ENCODE peak calls at places on chromosomes 1 and 21, in five cellular contexts. One of them, this sample, is unnamed.

GRCh38 chr1:8169364-8170058 is 143.4 kb upstream of the ERRFI1 start:
- DNase-seq in GM12864: peak
- DNase-seq in epithelial cell of esophagus: peak
- DNase-seq in psoas muscle: no peak
- DNase-seq in fibroblast of villous mesenchyme: peak
- DNase-seq in this sample: peak

GRCh38 chr1:30407862-30408580 is 315.4 kb downstream of the MATN1 start:
- DNase-seq in GM12864: no peak
- DNase-seq in psoas muscle: no peak
- DNase-seq in epithelial cell of esophagus: no peak
- DNase-seq in fibroblast of villous mesenchyme: no peak
- DNase-seq in this sample: no peak

GRCh38 chr1:230109871-230110667 is 43.0 kb downstream of the GALNT2 start:
- DNase-seq in epithelial cell of esophagus: no peak
- DNase-seq in fibroblast of villous mesenchyme: peak
- DNase-seq in GM12864: peak
- DNase-seq in psoas muscle: no peak
- DNase-seq in this sample: no peak

GRCh38 chr1:180540697-180541594 is 17.8 kb upstream of the OVAAL start:
- DNase-seq in psoas muscle: peak
- DNase-seq in epithelial cell of esophagus: peak
- DNase-seq in fibroblast of villous mesenchyme: no peak
- DNase-seq in GM12864: no peak
- DNase-seq in this sample: no peak

GRCh38 chr1:229557913-229558414 is 543 bp downstream of the ABCB10 start:
- DNase-seq in fibroblast of villous mesenchyme: peak
- DNase-seq in psoas muscle: peak
- DNase-seq in GM12864: no peak
- DNase-seq in epithelial cell of esophagus: peak
- DNase-seq in this sample: peak

GRCh38 chr1:156146749-156147405 is 6.5 kb upstream of the SEMA4A start:
- DNase-seq in fibroblast of villous mesenchyme: no peak
- DNase-seq in psoas muscle: no peak
- DNase-seq in GM12864: no peak
- DNase-seq in epithelial cell of esophagus: no peak
- DNase-seq in this sample: no peak

GRCh38 chr1:7717769-7718368 is 53.2 kb upstream of the VAMP3 start:
- DNase-seq in psoas muscle: no peak
- DNase-seq in fibroblast of villous mesenchyme: no peak
- DNase-seq in epithelial cell of esophagus: no peak
- DNase-seq in GM12864: no peak
- DNase-seq in this sample: no peak

GRCh38 chr1:29243863-29244185 is 7.5 kb downstream of the PTPRU start:
- DNase-seq in GM12864: no peak
- DNase-seq in psoas muscle: no peak
- DNase-seq in fibroblast of villous mesenchyme: peak
- DNase-seq in epithelial cell of esophagus: peak
- DNase-seq in this sample: peak

GRCh38 chr1:23478896-23479790 is 4.8 kb downstream of the ASAP3 start:
- DNase-seq in psoas muscle: peak
- DNase-seq in epithelial cell of esophagus: no peak
- DNase-seq in GM12864: no peak
- DNase-seq in fibroblast of villous mesenchyme: peak
- DNase-seq in this sample: peak

GRCh38 chr1:198696211-198696610 is 57.4 kb downstream of the PTPRC start:
- DNase-seq in epithelial cell of esophagus: no peak
- DNase-seq in psoas muscle: no peak
- DNase-seq in GM12864: no peak
- DNase-seq in fibroblast of villous mesenchyme: no peak
- DNase-seq in this sample: no peak

GRCh38 chr1:67773462-67773861 is 59.8 kb downstream of the GNG12 start:
- DNase-seq in fibroblast of villous mesenchyme: no peak
- DNase-seq in GM12864: no peak
- DNase-seq in epithelial cell of esophagus: no peak
- DNase-seq in psoas muscle: no peak
- DNase-seq in this sample: no peak

DNA sequence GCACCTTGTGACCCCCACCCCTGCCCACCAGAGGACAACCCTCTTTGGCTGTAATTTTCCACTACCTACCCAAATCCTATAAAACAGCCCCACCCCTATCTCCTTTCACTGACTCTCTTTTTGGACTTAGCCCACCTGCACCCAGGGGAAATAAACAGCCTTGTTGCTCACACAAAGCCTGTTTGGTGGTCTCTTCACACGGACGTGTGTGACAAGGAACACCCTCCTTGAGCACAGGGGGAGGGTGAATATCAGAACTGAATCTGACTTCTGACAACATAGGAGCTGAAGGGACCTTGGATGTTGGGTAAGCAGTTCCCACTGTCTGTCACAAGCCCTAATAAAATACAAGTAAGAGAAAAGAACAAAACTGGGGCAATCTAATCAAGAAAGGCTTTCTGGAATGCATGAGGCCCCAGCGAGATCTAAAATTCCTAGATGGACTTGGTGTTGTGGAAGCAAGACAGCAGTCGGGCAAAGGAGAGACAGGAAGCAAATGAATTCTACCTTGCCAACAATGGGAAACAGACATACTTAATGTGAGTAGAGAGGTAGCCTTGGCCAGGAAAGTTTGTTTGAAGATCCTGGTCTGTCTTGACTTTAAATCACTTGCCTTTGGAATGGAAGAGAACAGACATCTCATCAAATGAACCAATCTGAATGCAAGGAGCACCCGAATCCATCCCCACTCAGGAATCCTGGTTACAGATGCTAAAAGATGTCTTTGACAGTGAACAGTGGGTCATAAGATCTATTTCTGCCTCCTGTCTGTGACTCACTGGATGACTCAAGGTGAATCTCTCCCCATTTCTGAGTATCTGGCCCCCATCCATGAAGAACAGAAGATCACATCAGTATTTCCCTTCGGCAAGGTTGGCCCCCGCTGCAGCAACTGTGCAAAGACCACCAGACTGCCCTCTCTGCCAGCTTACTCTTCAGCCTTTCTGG is 53.3 kb downstream of the OLFML3 start:
- DNase-seq in epithelial cell of esophagus: peak
- DNase-seq in psoas muscle: no peak
- DNase-seq in GM12864: no peak
- DNase-seq in fibroblast of villous mesenchyme: peak
- DNase-seq in this sample: peak
- H3K4me3 ChIP-seq in epithelial cell of esophagus: no peak
- H3K4me3 ChIP-seq in psoas muscle: no peak
- H3K4me3 ChIP-seq in GM12864: no peak
- H3K4me3 ChIP-seq in fibroblast of villous mesenchyme: no peak
- H3K4me3 ChIP-seq in this sample: no peak

GRCh38 chr1:235470741-235471439 is 33.4 kb downstream of the B3GALNT2 start:
- DNase-seq in GM12864: no peak
- DNase-seq in epithelial cell of esophagus: no peak
- DNase-seq in psoas muscle: no peak
- DNase-seq in fibroblast of villous mesenchyme: no peak
- DNase-seq in this sample: no peak

GRCh38 chr1:235465066-235465465 is 39.2 kb downstream of the B3GALNT2 start:
- DNase-seq in epithelial cell of esophagus: no peak
- DNase-seq in psoas muscle: no peak
- DNase-seq in GM12864: no peak
- DNase-seq in fibroblast of villous mesenchyme: no peak
- DNase-seq in this sample: no peak

GRCh38 chr1:235468009-235468408 is 36.2 kb downstream of the B3GALNT2 start:
- DNase-seq in epithelial cell of esophagus: no peak
- DNase-seq in GM12864: no peak
- DNase-seq in fibroblast of villous mesenchyme: peak
- DNase-seq in psoas muscle: no peak
- DNase-seq in this sample: peak

GRCh38 chr1:235473808-235474207 is 30.4 kb downstream of the B3GALNT2 start:
- DNase-seq in fibroblast of villous mesenchyme: no peak
- DNase-seq in epithelial cell of esophagus: peak
- DNase-seq in GM12864: no peak
- DNase-seq in psoas muscle: no peak
- DNase-seq in this sample: no peak

GRCh38 chr1:235468970-235469369 is 35.3 kb downstream of the B3GALNT2 start:
- DNase-seq in psoas muscle: no peak
- DNase-seq in GM12864: no peak
- DNase-seq in epithelial cell of esophagus: peak
- DNase-seq in fibroblast of villous mesenchyme: peak
- DNase-seq in this sample: peak
- TF ChIP-seq CTCF in psoas muscle: no peak
- TF ChIP-seq CTCF in GM12864: no peak
- TF ChIP-seq CTCF in epithelial cell of esophagus: peak
- TF ChIP-seq CTCF in fibroblast of villous mesenchyme: no peak
- TF ChIP-seq CTCF in this sample: peak

DNA sequence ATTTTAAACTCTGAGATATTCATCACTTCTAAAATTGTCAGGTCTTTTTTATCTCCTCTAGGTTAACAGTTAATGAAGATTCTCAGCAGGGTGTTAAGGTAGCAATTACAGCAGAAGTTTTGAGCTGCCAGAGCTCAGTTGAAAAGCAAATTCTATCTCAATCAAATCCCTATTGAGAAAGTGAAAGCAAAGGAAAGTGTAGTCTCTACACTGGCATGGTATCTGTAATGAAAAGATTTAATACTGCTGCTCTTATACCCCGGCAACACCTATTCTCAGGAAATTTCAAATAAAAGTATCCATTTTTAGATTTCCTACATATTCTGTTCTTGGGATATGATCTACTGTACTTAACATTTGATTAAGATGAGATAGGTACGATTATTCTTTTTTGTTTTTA is 913.5 kb downstream of the MRPL39 start:
- DNase-seq in epithelial cell of esophagus: no peak
- DNase-seq in GM12864: no peak
- DNase-seq in fibroblast of villous mesenchyme: no peak
- DNase-seq in psoas muscle: no peak
- DNase-seq in this sample: no peak
- H3K4me3 ChIP-seq in epithelial cell of esophagus: no peak
- H3K4me3 ChIP-seq in GM12864: no peak
- H3K4me3 ChIP-seq in fibroblast of villous mesenchyme: no peak
- H3K4me3 ChIP-seq in psoas muscle: no peak
- H3K4me3 ChIP-seq in this sample: no peak

DNA sequence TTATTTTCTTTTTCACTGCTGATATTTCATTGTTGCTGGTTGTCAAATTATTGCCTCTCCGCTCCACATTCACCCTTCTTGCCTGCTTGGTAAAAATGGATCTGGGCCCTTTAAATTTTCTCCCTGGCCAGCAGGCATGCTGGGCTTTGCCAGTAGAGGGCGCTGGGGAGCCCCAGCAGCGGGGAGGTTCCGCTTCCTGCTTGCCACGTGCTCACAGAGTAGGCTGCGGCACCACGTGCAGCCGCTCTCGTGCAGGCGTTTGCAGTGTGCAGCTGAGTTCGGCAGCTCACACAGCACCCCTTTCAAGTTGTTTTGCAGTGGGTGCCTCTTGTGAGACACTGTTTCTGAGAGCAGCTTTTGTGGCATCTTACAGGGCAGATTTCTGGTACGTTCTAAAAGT is at the start of gene ACTL8:
- DNase-seq in psoas muscle: no peak
- DNase-seq in epithelial cell of esophagus: no peak
- DNase-seq in GM12864: no peak
- DNase-seq in fibroblast of villous mesenchyme: no peak
- DNase-seq in this sample: no peak
- TF ChIP-seq CTCF in psoas muscle: no peak
- TF ChIP-seq CTCF in epithelial cell of esophagus: no peak
- TF ChIP-seq CTCF in GM12864: peak
- TF ChIP-seq CTCF in fibroblast of villous mesenchyme: peak
- TF ChIP-seq CTCF in this sample: peak

GRCh38 chr1:111516008-111516535 is 12.6 kb upstream of the ADORA3 start:
- DNase-seq in GM12864: peak
- DNase-seq in epithelial cell of esophagus: peak
- DNase-seq in fibroblast of villous mesenchyme: peak
- DNase-seq in psoas muscle: peak
- DNase-seq in this sample: peak

GRCh38 chr1:111513410-111514020 is 10.1 kb upstream of the ADORA3 start:
- DNase-seq in GM12864: no peak
- DNase-seq in psoas muscle: no peak
- DNase-seq in epithelial cell of esophagus: no peak
- DNase-seq in fibroblast of villous mesenchyme: no peak
- DNase-seq in this sample: no peak

GRCh38 chr1:111517464-111518225 is 14.2 kb upstream of the ADORA3 start:
- DNase-seq in fibroblast of villous mesenchyme: no peak
- DNase-seq in epithelial cell of esophagus: no peak
- DNase-seq in GM12864: no peak
- DNase-seq in psoas muscle: no peak
- DNase-seq in this sample: no peak

GRCh38 chr1:111512132-111512874 is 8.9 kb upstream of the ADORA3 start:
- DNase-seq in epithelial cell of esophagus: no peak
- DNase-seq in GM12864: no peak
- DNase-seq in fibroblast of villous mesenchyme: no peak
- DNase-seq in psoas muscle: no peak
- DNase-seq in this sample: no peak

DNA sequence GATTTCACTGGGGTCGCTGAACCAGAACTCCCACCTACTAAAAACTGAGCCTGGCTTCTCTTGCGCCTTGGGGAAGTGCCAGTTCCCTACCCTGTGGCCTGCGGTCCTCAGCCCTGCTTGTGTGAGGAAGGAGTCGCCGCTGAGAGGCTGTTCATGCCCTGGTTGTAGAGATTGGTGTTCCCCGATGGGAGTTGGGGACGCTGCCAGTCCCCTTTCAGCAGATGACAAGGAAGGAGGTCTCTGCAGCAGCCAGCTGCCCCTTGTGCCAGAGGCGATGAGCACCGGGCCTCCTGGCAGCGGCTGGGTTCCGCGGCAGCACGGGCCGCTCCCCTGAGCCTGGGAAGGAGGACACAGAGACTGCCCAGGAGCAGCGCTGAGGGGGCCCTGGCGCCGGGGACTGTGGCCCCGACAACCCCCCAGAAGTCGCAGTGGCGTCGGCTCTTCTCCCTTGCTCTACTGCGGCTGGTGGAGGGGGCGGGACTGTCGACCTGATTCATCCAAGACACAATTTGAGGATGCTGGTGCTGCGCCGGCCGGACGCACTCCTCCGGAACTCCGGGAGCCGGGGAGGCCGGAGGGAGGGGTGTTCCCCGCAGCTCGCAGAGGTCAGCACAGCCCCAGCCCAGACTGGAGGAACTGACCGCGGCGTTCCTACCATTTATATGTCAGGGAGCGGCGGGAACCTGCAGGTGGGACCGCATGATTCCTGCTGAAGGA is 12.0 kb upstream of the ADORA3 start:
- DNase-seq in psoas muscle: peak
- DNase-seq in GM12864: no peak
- DNase-seq in fibroblast of villous mesenchyme: peak
- DNase-seq in epithelial cell of esophagus: peak
- DNase-seq in this sample: peak
- H3K4me3 ChIP-seq in psoas muscle: peak
- H3K4me3 ChIP-seq in GM12864: peak
- H3K4me3 ChIP-seq in fibroblast of villous mesenchyme: peak
- H3K4me3 ChIP-seq in epithelial cell of esophagus: no peak
- H3K4me3 ChIP-seq in this sample: peak

GRCh38 chr1:208244584-208244916 is 366 bp upstream of the PLXNA2 start:
- DNase-seq in fibroblast of villous mesenchyme: no peak
- DNase-seq in epithelial cell of esophagus: no peak
- DNase-seq in psoas muscle: no peak
- DNase-seq in GM12864: no peak
- DNase-seq in this sample: no peak

GRCh38 chr1:208243851-208244583 is at the start of gene PLXNA2:
- DNase-seq in epithelial cell of esophagus: peak
- DNase-seq in psoas muscle: peak
- DNase-seq in GM12864: no peak
- DNase-seq in fibroblast of villous mesenchyme: peak
- DNase-seq in this sample: peak

GRCh38 chr1:208242829-208243521 is 1.2 kb downstream of the PLXNA2 start:
- DNase-seq in psoas muscle: peak
- DNase-seq in fibroblast of villous mesenchyme: peak
- DNase-seq in epithelial cell of esophagus: peak
- DNase-seq in GM12864: no peak
- DNase-seq in this sample: no peak

GRCh38 chr1:208242186-208242585 is 2.0 kb downstream of the PLXNA2 start:
- DNase-seq in GM12864: no peak
- DNase-seq in fibroblast of villous mesenchyme: no peak
- DNase-seq in psoas muscle: no peak
- DNase-seq in epithelial cell of esophagus: no peak
- DNase-seq in this sample: no peak

GRCh38 chr1:208243522-208243850 is 698 bp downstream of the PLXNA2 start:
- DNase-seq in fibroblast of villous mesenchyme: no peak
- DNase-seq in psoas muscle: no peak
- DNase-seq in epithelial cell of esophagus: no peak
- DNase-seq in GM12864: no peak
- DNase-seq in this sample: no peak
- TF ChIP-seq CTCF in fibroblast of villous mesenchyme: no peak
- TF ChIP-seq CTCF in psoas muscle: no peak
- TF ChIP-seq CTCF in epithelial cell of esophagus: no peak
- TF ChIP-seq CTCF in GM12864: no peak
- TF ChIP-seq CTCF in this sample: no peak

This sample was measured in choroid plexus epithelial cell.